ENCODE peak calls at places on chromosomes 6 and 20, in eight cellular contexts. H is adrenal gland; L is glomerular endothelial cell; A is A549; J is NCI-H2081; C is stimulated activated CD4-positive, alpha-beta T cell treated with anti-CD3 and anti-CD28 coated beads, Interleukin-2, amount 100 ng/mL, for 4 hours; R is activated CD4-positive, alpha-beta T cell treated with anti-CD3 and anti-CD28 coated beads, Interleukin-2, amount 50 U/mL, for 1 hour; D is Calu3. K is an unnamed sample.

GRCh38 chr6:169186496-169187169 is 67.0 kb downstream of the THBS2 start:
- DNase-seq in C (no peak), D (no peak), L (no peak), R (no peak), H (no peak), A (no peak), J (no peak), K (no peak)

GRCh38 chr20:24812356-24812755 is 136.7 kb upstream of the CST7 start:
- DNase-seq in J (no peak), C (no peak), A (no peak), L (no peak), R (no peak), D (no peak), H (no peak), K (no peak)

GRCh38 chr20:50098259-50098658 is 14.7 kb downstream of the UBE2V1 start:
- DNase-seq in R (no peak), C (no peak), J (no peak), A (no peak), L (no peak), H (no peak), D (no peak), K (no peak)

GRCh38 chr6:52571099-52571755 is 5.6 kb downstream of the TRAM2 start:
- DNase-seq in H (no peak), R (no peak), A (no peak), D (no peak), C (no peak), J (no peak), L (no peak), K (no peak)

GRCh38 chr6:170190046-170190445 is 100.8 kb downstream of the DLL1 start:
- DNase-seq in D (no peak), R (no peak), H (no peak), C (no peak), A (no peak), L (no peak), J (no peak), K (no peak)

GRCh38 chr20:1185316-1185741 is 548 bp upstream of the TMEM74B start:
- DNase-seq in R (no peak), H (no peak), D (no peak), C (no peak), A (peak), J (no peak), L (no peak), K (no peak)

GRCh38 chr6:27546522-27546921 is 73.6 kb upstream of the ZNF184 start:
- DNase-seq in C (no peak), J (no peak), L (no peak), A (no peak), D (no peak), R (no peak), H (no peak), K (no peak)

GRCh38 chr20:38202153-38202981 is 37.3 kb upstream of the TGM2 start:
- DNase-seq in C (no peak), R (no peak), D (no peak), H (no peak), J (no peak), A (no peak), L (no peak), K (no peak)

GRCh38 chr6:165804331-165805066 is 141.5 kb upstream of the PDE10A start:
- DNase-seq in R (no peak), H (no peak), J (no peak), D (no peak), A (no peak), C (no peak), L (no peak), K (no peak)

GRCh38 chr6:162637317-162637716 is 90.2 kb downstream of the PRKN start:
- DNase-seq in L (no peak), J (no peak), A (no peak), R (no peak), D (no peak), H (no peak), C (no peak), K (no peak)